ENCODE peak calls at places on chromosomes 1 and 21, in eight cellular contexts. One of them, this sample, is unnamed.

GRCh38 chr1:78348526-78349284 is 142.1 kb upstream of the PTGFR start:
- DNase-seq in activated naive CD8-positive, alpha-beta T cell treated with anti-CD3 and anti-CD28 coated beads, Interleukin-2, amount 50 U/mL, for 16 hours: no peak
- DNase-seq in lower lobe of right lung: no peak
- DNase-seq in GM12878: no peak
- DNase-seq in stimulated activated CD4-positive, alpha-beta T cell treated with anti-CD3 and anti-CD28 coated beads, Interleukin-1b, Interleukin-23, amount 100 ng/mL, for 24 hours: no peak
- DNase-seq in Caki2: no peak
- DNase-seq in ovary: no peak
- DNase-seq in Right ventricle myocardium superior: no peak
- DNase-seq in this sample: no peak

GRCh38 chr21:45384656-45385548 is 20.1 kb upstream of the COL18A1 start:
- DNase-seq in ovary: peak; percentile 77
- DNase-seq in GM12878: no peak
- DNase-seq in Right ventricle myocardium superior: peak; percentile 27
- DNase-seq in activated naive CD8-positive, alpha-beta T cell treated with anti-CD3 and anti-CD28 coated beads, Interleukin-2, amount 50 U/mL, for 16 hours: no peak
- DNase-seq in lower lobe of right lung: peak; percentile 28
- DNase-seq in stimulated activated CD4-positive, alpha-beta T cell treated with anti-CD3 and anti-CD28 coated beads, Interleukin-1b, Interleukin-23, amount 100 ng/mL, for 24 hours: no peak
- DNase-seq in Caki2: no peak
- DNase-seq in this sample: no peak

GRCh38 chr1:104636581-104636980 is 886.9 kb downstream of the AMY1C start:
- DNase-seq in Caki2: peak; percentile 23
- DNase-seq in activated naive CD8-positive, alpha-beta T cell treated with anti-CD3 and anti-CD28 coated beads, Interleukin-2, amount 50 U/mL, for 16 hours: no peak
- DNase-seq in stimulated activated CD4-positive, alpha-beta T cell treated with anti-CD3 and anti-CD28 coated beads, Interleukin-1b, Interleukin-23, amount 100 ng/mL, for 24 hours: no peak
- DNase-seq in Right ventricle myocardium superior: no peak
- DNase-seq in ovary: no peak
- DNase-seq in lower lobe of right lung: no peak
- DNase-seq in GM12878: no peak
- DNase-seq in this sample: no peak

GRCh38 chr1:89720839-89721238 is 87.9 kb downstream of the LRRC8C start:
- DNase-seq in GM12878: no peak
- DNase-seq in stimulated activated CD4-positive, alpha-beta T cell treated with anti-CD3 and anti-CD28 coated beads, Interleukin-1b, Interleukin-23, amount 100 ng/mL, for 24 hours: no peak
- DNase-seq in Caki2: no peak
- DNase-seq in ovary: no peak
- DNase-seq in activated naive CD8-positive, alpha-beta T cell treated with anti-CD3 and anti-CD28 coated beads, Interleukin-2, amount 50 U/mL, for 16 hours: no peak
- DNase-seq in Right ventricle myocardium superior: no peak
- DNase-seq in lower lobe of right lung: no peak
- DNase-seq in this sample: no peak

GRCh38 chr21:39593522-39593921 is 19.2 kb upstream of the B3GALT5 start:
- DNase-seq in activated naive CD8-positive, alpha-beta T cell treated with anti-CD3 and anti-CD28 coated beads, Interleukin-2, amount 50 U/mL, for 16 hours: no peak
- DNase-seq in Right ventricle myocardium superior: no peak
- DNase-seq in stimulated activated CD4-positive, alpha-beta T cell treated with anti-CD3 and anti-CD28 coated beads, Interleukin-1b, Interleukin-23, amount 100 ng/mL, for 24 hours: no peak
- DNase-seq in GM12878: no peak
- DNase-seq in Caki2: no peak
- DNase-seq in lower lobe of right lung: no peak
- DNase-seq in ovary: no peak
- DNase-seq in this sample: no peak

GRCh38 chr1:93215322-93215721 is 34.8 kb downstream of the CCDC18 start:
- DNase-seq in ovary: no peak
- DNase-seq in lower lobe of right lung: no peak
- DNase-seq in Caki2: no peak
- DNase-seq in stimulated activated CD4-positive, alpha-beta T cell treated with anti-CD3 and anti-CD28 coated beads, Interleukin-1b, Interleukin-23, amount 100 ng/mL, for 24 hours: no peak
- DNase-seq in Right ventricle myocardium superior: no peak
- DNase-seq in GM12878: no peak
- DNase-seq in activated naive CD8-positive, alpha-beta T cell treated with anti-CD3 and anti-CD28 coated beads, Interleukin-2, amount 50 U/mL, for 16 hours: no peak
- DNase-seq in this sample: no peak

GRCh38 chr1:154859786-154860153 is 10.3 kb downstream of the KCNN3 start:
- DNase-seq in lower lobe of right lung: peak; percentile 69
- DNase-seq in stimulated activated CD4-positive, alpha-beta T cell treated with anti-CD3 and anti-CD28 coated beads, Interleukin-1b, Interleukin-23, amount 100 ng/mL, for 24 hours: no peak
- DNase-seq in ovary: no peak
- DNase-seq in Right ventricle myocardium superior: no peak
- DNase-seq in Caki2: no peak
- DNase-seq in activated naive CD8-positive, alpha-beta T cell treated with anti-CD3 and anti-CD28 coated beads, Interleukin-2, amount 50 U/mL, for 16 hours: no peak
- DNase-seq in GM12878: peak; percentile 83
- DNase-seq in this sample: peak; percentile 60

GRCh38 chr21:35005077-35005476 is 44.0 kb downstream of the RUNX1 start:
- DNase-seq in GM12878: no peak
- DNase-seq in activated naive CD8-positive, alpha-beta T cell treated with anti-CD3 and anti-CD28 coated beads, Interleukin-2, amount 50 U/mL, for 16 hours: no peak
- DNase-seq in ovary: no peak
- DNase-seq in stimulated activated CD4-positive, alpha-beta T cell treated with anti-CD3 and anti-CD28 coated beads, Interleukin-1b, Interleukin-23, amount 100 ng/mL, for 24 hours: no peak
- DNase-seq in lower lobe of right lung: no peak
- DNase-seq in Right ventricle myocardium superior: no peak
- DNase-seq in Caki2: no peak
- DNase-seq in this sample: no peak

GRCh38 chr1:109917429-109918076 is 6.9 kb downstream of the CSF1 start:
- DNase-seq in lower lobe of right lung: no peak
- DNase-seq in activated naive CD8-positive, alpha-beta T cell treated with anti-CD3 and anti-CD28 coated beads, Interleukin-2, amount 50 U/mL, for 16 hours: no peak
- DNase-seq in Right ventricle myocardium superior: no peak
- DNase-seq in GM12878: no peak
- DNase-seq in stimulated activated CD4-positive, alpha-beta T cell treated with anti-CD3 and anti-CD28 coated beads, Interleukin-1b, Interleukin-23, amount 100 ng/mL, for 24 hours: no peak
- DNase-seq in Caki2: no peak
- DNase-seq in ovary: no peak
- DNase-seq in this sample: no peak

GRCh38 chr21:43866659-43867331 is 1.8 kb downstream of the AGPAT3 start:
- DNase-seq in stimulated activated CD4-positive, alpha-beta T cell treated with anti-CD3 and anti-CD28 coated beads, Interleukin-1b, Interleukin-23, amount 100 ng/mL, for 24 hours: peak; percentile 45
- DNase-seq in activated naive CD8-positive, alpha-beta T cell treated with anti-CD3 and anti-CD28 coated beads, Interleukin-2, amount 50 U/mL, for 16 hours: no peak
- DNase-seq in ovary: no peak
- DNase-seq in Caki2: no peak
- DNase-seq in GM12878: peak; percentile 50
- DNase-seq in lower lobe of right lung: no peak
- DNase-seq in Right ventricle myocardium superior: no peak
- DNase-seq in this sample: no peak

GRCh38 chr1:192658255-192658654 is 22.3 kb downstream of the RGS13 start:
- DNase-seq in GM12878: no peak
- DNase-seq in Caki2: no peak
- DNase-seq in activated naive CD8-positive, alpha-beta T cell treated with anti-CD3 and anti-CD28 coated beads, Interleukin-2, amount 50 U/mL, for 16 hours: no peak
- DNase-seq in stimulated activated CD4-positive, alpha-beta T cell treated with anti-CD3 and anti-CD28 coated beads, Interleukin-1b, Interleukin-23, amount 100 ng/mL, for 24 hours: no peak
- DNase-seq in lower lobe of right lung: no peak
- DNase-seq in Right ventricle myocardium superior: no peak
- DNase-seq in ovary: no peak
- DNase-seq in this sample: no peak

GRCh38 chr21:37783016-37783415 is 133.2 kb downstream of the KCNJ6 start:
- DNase-seq in stimulated activated CD4-positive, alpha-beta T cell treated with anti-CD3 and anti-CD28 coated beads, Interleukin-1b, Interleukin-23, amount 100 ng/mL, for 24 hours: no peak
- DNase-seq in Right ventricle myocardium superior: no peak
- DNase-seq in GM12878: no peak
- DNase-seq in ovary: no peak
- DNase-seq in Caki2: no peak
- DNase-seq in activated naive CD8-positive, alpha-beta T cell treated with anti-CD3 and anti-CD28 coated beads, Interleukin-2, amount 50 U/mL, for 16 hours: no peak
- DNase-seq in lower lobe of right lung: no peak
- DNase-seq in this sample: no peak

GRCh38 chr21:36039861-36040260 is 20.5 kb downstream of the SETD4 start:
- DNase-seq in GM12878: no peak
- DNase-seq in lower lobe of right lung: no peak
- DNase-seq in ovary: no peak
- DNase-seq in activated naive CD8-positive, alpha-beta T cell treated with anti-CD3 and anti-CD28 coated beads, Interleukin-2, amount 50 U/mL, for 16 hours: no peak
- DNase-seq in Right ventricle myocardium superior: no peak
- DNase-seq in Caki2: no peak
- DNase-seq in stimulated activated CD4-positive, alpha-beta T cell treated with anti-CD3 and anti-CD28 coated beads, Interleukin-1b, Interleukin-23, amount 100 ng/mL, for 24 hours: no peak
- DNase-seq in this sample: no peak

GRCh38 chr1:201719812-201720521 is 109.0 kb upstream of the IPO9 start:
- DNase-seq in Right ventricle myocardium superior: peak; percentile 86
- DNase-seq in activated naive CD8-positive, alpha-beta T cell treated with anti-CD3 and anti-CD28 coated beads, Interleukin-2, amount 50 U/mL, for 16 hours: no peak
- DNase-seq in stimulated activated CD4-positive, alpha-beta T cell treated with anti-CD3 and anti-CD28 coated beads, Interleukin-1b, Interleukin-23, amount 100 ng/mL, for 24 hours: no peak
- DNase-seq in Caki2: no peak
- DNase-seq in ovary: peak; percentile 75
- DNase-seq in GM12878: no peak
- DNase-seq in lower lobe of right lung: no peak
- DNase-seq in this sample: no peak

GRCh38 chr1:4083171-4084052 is 183.3 kb upstream of the C1orf174 start:
- DNase-seq in activated naive CD8-positive, alpha-beta T cell treated with anti-CD3 and anti-CD28 coated beads, Interleukin-2, amount 50 U/mL, for 16 hours: no peak
- DNase-seq in stimulated activated CD4-positive, alpha-beta T cell treated with anti-CD3 and anti-CD28 coated beads, Interleukin-1b, Interleukin-23, amount 100 ng/mL, for 24 hours: no peak
- DNase-seq in Caki2: no peak
- DNase-seq in lower lobe of right lung: no peak
- DNase-seq in Right ventricle myocardium superior: no peak
- DNase-seq in GM12878: no peak
- DNase-seq in ovary: no peak
- DNase-seq in this sample: no peak

GRCh38 chr1:110210604-110211502 is 739 bp downstream of the KCNC4 start:
- DNase-seq in activated naive CD8-positive, alpha-beta T cell treated with anti-CD3 and anti-CD28 coated beads, Interleukin-2, amount 50 U/mL, for 16 hours: no peak
- DNase-seq in stimulated activated CD4-positive, alpha-beta T cell treated with anti-CD3 and anti-CD28 coated beads, Interleukin-1b, Interleukin-23, amount 100 ng/mL, for 24 hours: peak; percentile 38
- DNase-seq in Caki2: peak; percentile 31
- DNase-seq in GM12878: no peak
- DNase-seq in lower lobe of right lung: peak; percentile 79
- DNase-seq in Right ventricle myocardium superior: peak; percentile 65
- DNase-seq in ovary: peak; percentile 66
- DNase-seq in this sample: no peak